ENCODE peak calls at places on chromosomes 16 and 17, in five cellular contexts. J is NCI-H2029, A is hypothalamus, X is A549, K is iris pigment epithelial cell. G is an unnamed sample.

GRCh38 chr17:39187152-39187830 is 10.2 kb downstream of the CACNB1 start:
- DNase-seq in X (no peak), A (no peak), J (no peak), K (no peak), G (no peak)

GRCh38 chr17:27609606-27610303 is 21.2 kb upstream of the LGALS9 start:
- DNase-seq in K (peak; percentile 50), A (peak; percentile 29), J (no peak), X (peak; percentile 46), G (peak; percentile 50)

GRCh38 chr16:991759-992158 is 10.2 kb downstream of the SOX8 start:
- DNase-seq in J (no peak), A (no peak), X (no peak), K (no peak), G (no peak)

GRCh38 chr16:14500791-14501190 is 129.3 kb downstream of the PARN start:
- DNase-seq in J (no peak), X (no peak), K (no peak), A (no peak), G (no peak)

GRCh38 chr17:75005291-75005690 is 7.2 kb upstream of the MRPL58 start:
- DNase-seq in J (no peak), A (no peak), X (no peak), K (no peak), G (no peak)

GRCh38 chr16:86044881-86045600 is 146.1 kb downstream of the IRF8 start:
- DNase-seq in A (no peak), X (no peak), K (no peak), J (peak; percentile 69), G (no peak)

GRCh38 chr17:27622914-27623313 is 8.1 kb upstream of the LGALS9 start:
- DNase-seq in X (no peak), A (peak; percentile 38), K (no peak), J (no peak), G (no peak)

GRCh38 chr16:53040788-53041187 is 11.9 kb downstream of the CHD9NB start:
- DNase-seq in A (no peak), K (no peak), J (no peak), X (no peak), G (no peak)

GRCh38 chr17:45940293-45940692 is 45.9 kb downstream of the MAPT start:
- DNase-seq in A (no peak), K (no peak), J (peak; percentile 38), X (no peak), G (no peak)

GRCh38 chr16:12406158-12406557 is 397.5 kb downstream of the CPPED1 start:
- DNase-seq in X (no peak), A (no peak), K (no peak), J (no peak), G (peak; percentile 39)

GRCh38 chr16:87075319-87075860 is 241.8 kb downstream of the C16orf95 start:
- DNase-seq in X (no peak), K (no peak), A (no peak), J (no peak), G (no peak)

GRCh38 chr16:65453646-65454045 is 331.8 kb upstream of the CDH11 start:
- DNase-seq in J (no peak), X (no peak), K (no peak), A (no peak), G (no peak)

GRCh38 chr17:8140058-8140412 is 12.2 kb downstream of the PER1 start:
- DNase-seq in J (no peak), A (no peak), X (no peak), K (no peak), G (no peak)

GRCh38 chr17:47267354-47267828 is 13.8 kb downstream of the ITGB3 start:
- DNase-seq in J (no peak), X (no peak), A (no peak), K (peak; percentile 92), G (peak; percentile 69)

GRCh38 chr17:27340575-27340974 is 46.7 kb downstream of the WSB1 start:
- DNase-seq in K (no peak), A (no peak), J (no peak), X (no peak), G (no peak)

GRCh38 chr17:19578545-19578944 is 44.9 kb downstream of the SLC47A1 start:
- DNase-seq in J (no peak), X (no peak), K (no peak), A (no peak), G (no peak)

GRCh38 chr17:44587339-44587738 is 30.1 kb downstream of the FZD2 start:
- DNase-seq in J (no peak), X (peak; percentile 96), K (peak; percentile 95), A (no peak), G (peak; percentile 97)

GRCh38 chr17:33099906-33100305 is 108.3 kb downstream of the SPACA3 start:
- DNase-seq in A (no peak), X (no peak), K (no peak), J (no peak), G (no peak)

GRCh38 chr17:55492951-55493350 is 18.3 kb downstream of the SMIM36 start:
- DNase-seq in X (no peak), J (no peak), A (no peak), K (no peak), G (no peak)

GRCh38 chr16:19130852-19131808 is 17.4 kb downstream of the ITPRIPL2 start:
- DNase-seq in X (no peak), J (peak; percentile 27), K (peak; percentile 76), A (no peak), G (peak; percentile 90)

GRCh38 chr17:67534941-67535340 is 157.9 kb downstream of the PITPNC1 start:
- DNase-seq in X (no peak), J (no peak), A (no peak), K (no peak), G (no peak)

GRCh38 chr17:81976332-81977210 is 858 bp upstream of the ASPSCR1 start:
- DNase-seq in X (no peak), A (no peak), K (no peak), J (peak; percentile 67), G (no peak)

GRCh38 chr16:49623501-49624266 is 232.2 kb downstream of the ZNF423 start:
- DNase-seq in K (no peak), X (no peak), J (no peak), A (no peak), G (no peak)